ENCODE peak calls at places on chromosomes 2 and 18, in five cellular contexts. R, K, P, X and Y are unnamed samples.

GRCh38 chr18:50654211-50654610 is 94.3 kb downstream of the MAPK4 start:
- DNase-seq in X (no peak), P (no peak), K (no peak), R (no peak), Y (no peak)

GRCh38 chr2:212777020-212777491 is 238.5 kb upstream of the ERBB4 start:
- DNase-seq in P (no peak), R (no peak), X (no peak), K (no peak), Y (no peak)

GRCh38 chr2:111196435-111196834 is 75.7 kb downstream of the BCL2L11 start:
- DNase-seq in P (no peak), K (no peak), R (no peak), X (no peak), Y (no peak)

GRCh38 chr2:12970861-12971260 is 254.1 kb downstream of the TRIB2 start:
- DNase-seq in X (no peak), P (no peak), K (no peak), R (no peak), Y (no peak)

GRCh38 chr2:655626-656025 is 21.6 kb downstream of the TMEM18 start:
- DNase-seq in K (no peak), X (no peak), R (no peak), P (peak; percentile 9), Y (no peak)

GRCh38 chr2:207469953-207470699 is 59.6 kb upstream of the CREB1 start:
- DNase-seq in X (no peak), R (no peak), K (no peak), P (no peak), Y (no peak)

GRCh38 chr2:75787532-75788132 is 76.9 kb upstream of the GCFC2 start:
- DNase-seq in P (no peak), R (no peak), X (no peak), K (no peak), Y (no peak)

GRCh38 chr2:10048501-10049171 is 5.3 kb downstream of the KLF11 start:
- DNase-seq in P (no peak), K (no peak), R (no peak), X (no peak), Y (no peak)

GRCh38 chr2:217636578-217637267 is 366.1 kb downstream of the TNS1 start:
- DNase-seq in P (peak; percentile 43), K (no peak), X (no peak), R (no peak), Y (no peak)

GRCh38 chr2:20356042-20356441 is 5.4 kb upstream of the PUM2 start:
- DNase-seq in P (no peak), R (no peak), X (no peak), K (no peak), Y (no peak)

GRCh38 chr2:20357588-20358394 is 7.1 kb upstream of the PUM2 start:
- DNase-seq in X (no peak), P (no peak), R (no peak), K (no peak), Y (no peak)

GRCh38 chr2:20352230-20353216 is 1.9 kb upstream of the PUM2 start:
- DNase-seq in R (no peak), P (no peak), K (no peak), X (no peak), Y (no peak)

GRCh38 chr2:20353597-20353996 is 3.0 kb upstream of the PUM2 start:
- DNase-seq in K (no peak), X (no peak), R (no peak), P (no peak), Y (no peak)

DNA sequence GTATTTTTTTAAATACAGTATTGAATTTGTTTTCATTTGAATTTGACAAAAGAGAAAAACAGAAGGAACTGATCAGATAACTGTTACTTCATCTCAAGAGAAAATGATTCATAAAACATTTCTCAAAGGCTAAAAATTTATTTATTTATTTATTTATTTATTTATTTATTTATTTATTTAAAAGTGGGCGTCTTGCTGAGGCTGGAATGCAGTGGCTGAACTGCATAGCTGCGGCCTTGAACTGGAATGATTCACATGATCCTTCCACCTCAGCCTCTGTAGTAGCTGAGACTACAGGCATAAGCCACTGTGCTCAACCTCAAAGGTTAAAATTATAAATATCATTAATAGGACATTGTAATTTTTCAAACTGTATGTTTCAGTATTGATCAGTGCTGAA is 4.5 kb upstream of the PUM2 start:
- DNase-seq in R (no peak), P (no peak), K (no peak), X (no peak), Y (no peak)
- H3K27ac ChIP-seq in R (no peak overlapping the region), P (no peak overlapping the region), K (peak overlapping the region; percentile 52), X (no peak overlapping the region), Y (no peak overlapping the region)

GRCh38 chr18:27394687-27395086 is 209.6 kb upstream of the CHST9 start:
- DNase-seq in X (no peak), P (no peak), K (no peak), R (no peak), Y (no peak)

GRCh38 chr18:27404855-27405254 is 219.7 kb upstream of the CHST9 start:
- DNase-seq in X (no peak), K (no peak), P (no peak), R (no peak), Y (no peak)

GRCh38 chr18:27400001-27400400 is 214.9 kb upstream of the CHST9 start:
- DNase-seq in R (no peak), P (no peak), K (no peak), X (no peak), Y (no peak)
- TF ChIP-seq CTCF in R (no peak), P (no peak), K (no peak), X (no peak), Y (no peak)

GRCh38 chr18:62596145-62597005 is 73.5 kb downstream of the ZCCHC2 start:
- DNase-seq in X (no peak), K (no peak), P (no peak), R (no peak), Y (no peak)
- H3K4me3 ChIP-seq in X (peak overlapping the region; percentile 23), K (no peak overlapping the region), P (peak overlapping the region; percentile 22), R (no peak overlapping the region), Y (peak overlapping the region; percentile 55)

GRCh38 chr2:99933894-99934650 is 208.3 kb downstream of the AFF3 start:
- DNase-seq in R (no peak), P (no peak), K (no peak), X (no peak), Y (no peak)

GRCh38 chr2:99925960-99926359 is 216.4 kb downstream of the AFF3 start:
- DNase-seq in K (no peak), X (no peak), P (no peak), R (no peak), Y (no peak)

GRCh38 chr2:99922664-99923063 is 219.7 kb downstream of the AFF3 start:
- DNase-seq in K (no peak), X (no peak), R (no peak), P (no peak), Y (no peak)

GRCh38 chr2:99926986-99927385 is 215.4 kb downstream of the AFF3 start:
- DNase-seq in K (no peak), X (no peak), P (no peak), R (no peak), Y (no peak)

DNA sequence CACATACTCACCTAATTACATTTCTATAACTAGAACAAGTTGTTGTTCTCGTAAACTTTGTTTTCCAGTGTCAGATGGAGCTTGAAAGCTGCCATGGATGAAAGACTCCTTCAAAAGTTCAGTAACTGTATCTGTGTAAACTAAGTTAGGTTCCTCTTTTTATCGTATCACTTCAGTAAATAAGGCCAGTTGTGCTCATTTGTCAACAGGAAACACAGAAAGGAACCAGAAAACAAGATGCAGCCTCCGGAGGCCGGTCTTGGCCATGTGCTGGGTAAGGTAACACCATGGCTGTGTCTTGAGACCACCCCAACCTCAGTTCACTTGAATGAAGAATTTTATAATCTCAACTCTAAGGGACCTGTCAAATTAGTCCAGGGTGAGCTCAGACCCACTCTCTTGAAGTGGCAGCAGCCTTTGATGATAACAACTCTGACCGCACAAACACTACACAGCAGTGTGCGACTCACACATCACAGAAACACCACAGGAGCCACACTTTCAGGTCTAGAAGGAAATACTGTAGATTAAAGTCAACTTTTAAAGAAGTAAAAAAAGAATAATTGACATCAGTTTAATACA is 213.8 kb downstream of the AFF3 start:
- DNase-seq in X (no peak), K (no peak), R (no peak), P (no peak), Y (no peak)
- H3K27ac ChIP-seq in X (no peak overlapping the region), K (no peak overlapping the region), R (no peak overlapping the region), P (no peak overlapping the region), Y (no peak overlapping the region)

DNA sequence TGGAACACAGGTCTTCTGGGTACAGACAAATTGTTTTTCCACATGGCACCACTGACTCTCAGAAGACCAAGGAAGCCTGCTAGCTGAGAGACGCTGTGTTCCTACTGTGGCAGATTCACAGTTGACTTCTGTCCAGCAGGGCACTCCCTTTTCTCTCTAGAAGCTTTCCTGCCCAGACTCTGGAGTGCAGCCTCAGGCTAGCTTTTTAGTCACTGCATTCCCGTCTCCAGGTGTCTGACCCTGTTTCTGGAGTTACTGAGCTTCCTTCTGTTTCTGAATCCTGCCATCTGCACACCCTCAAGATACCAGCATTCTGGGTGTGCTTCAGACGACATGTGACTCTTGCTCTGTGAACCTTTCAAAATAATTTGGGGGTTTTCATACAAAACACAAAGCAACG is 125.1 kb downstream of the TMEM200C start:
- DNase-seq in K (no peak), R (no peak), P (peak; percentile 26), X (no peak), Y (no peak)
- TF ChIP-seq CTCF in K (no peak), R (no peak), P (no peak), X (no peak), Y (no peak)

DNA sequence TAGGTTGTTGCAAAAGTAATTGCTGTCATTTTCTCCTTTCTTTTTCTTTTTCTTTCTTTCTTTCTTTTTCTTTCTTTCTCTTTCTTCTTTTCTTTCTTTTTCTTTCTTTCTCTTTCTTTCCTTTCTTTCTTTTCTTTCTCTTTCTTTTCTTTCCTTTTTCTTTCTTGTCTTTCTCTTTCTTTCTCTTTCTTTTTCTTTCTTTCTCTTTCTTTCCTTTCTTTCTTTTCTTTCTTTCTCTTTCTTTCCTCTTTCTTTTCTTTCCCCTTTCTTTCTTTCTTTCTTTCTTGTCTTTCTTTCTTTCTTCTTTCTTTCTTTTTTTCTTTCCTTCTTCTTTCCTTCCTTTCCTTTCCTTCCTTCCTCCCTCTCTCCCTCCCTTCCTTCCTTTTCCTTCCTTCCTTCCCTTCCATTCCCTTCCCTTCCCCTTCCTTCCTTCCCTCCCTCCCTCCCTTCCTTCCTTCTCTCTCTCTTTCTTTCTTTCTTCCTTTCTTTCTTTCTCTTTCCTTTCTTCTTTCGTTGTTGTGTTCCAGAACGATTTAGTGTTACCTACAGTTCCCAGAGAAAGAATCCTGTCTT is 178.9 kb downstream of the RPIA start:
- DNase-seq in K (no peak), X (no peak), P (no peak), R (no peak), Y (no peak)
- H3K4me3 ChIP-seq in K (no peak overlapping the region), X (no peak overlapping the region), P (no peak overlapping the region), R (no peak overlapping the region), Y (no peak overlapping the region)

GRCh38 chr2:119240311-119241204 is 16.9 kb downstream of the STEAP3 start:
- DNase-seq in K (no peak), R (no peak), P (peak; percentile 19), X (peak; percentile 86), Y (no peak)
- H3K27ac ChIP-seq in K (no peak overlapping the region), R (peak overlapping the region; percentile 26), P (no peak overlapping the region), X (peak overlapping the region; percentile 75), Y (peak overlapping the region; percentile 8)

GRCh38 chr2:42810971-42811865 is 18.8 kb upstream of the HAAO start:
- DNase-seq in P (peak; percentile 62), R (no peak), X (peak; percentile 88), K (peak; percentile 82), Y (peak; percentile 72)
- TF ChIP-seq CTCF in P (no peak), R (peak; percentile 4), X (no peak), K (no peak), Y (no peak)

GRCh38 chr18:23137788-23138216 is 2.5 kb downstream of the CABLES1 start:
- DNase-seq in P (no peak), K (no peak), X (no peak), R (no peak), Y (no peak)
- H3K4me3 ChIP-seq in P (no peak overlapping the region), K (no peak overlapping the region), X (peak overlapping the region; percentile 76), R (peak overlapping the region; percentile 69), Y (peak overlapping the region; percentile 79)